ENCODE peak calls at places on chromosomes 12 and 14, in six cellular contexts. M, D, R, P, I and E are unnamed samples.

GRCh38 chr12:53484686-53485567 is 14.3 kb downstream of the MAP3K12 start:
- DNase-seq in M (no peak), D (no peak), R (no peak), P (no peak), I (no peak), E (no peak)

GRCh38 chr12:109697877-109698468 is 15.7 kb upstream of the FAM222A start:
- DNase-seq in M (no peak), D (no peak), R (no peak), P (no peak), I (no peak), E (no peak)

GRCh38 chr12:100311317-100311716 is 44.3 kb downstream of the SCYL2 start:
- DNase-seq in M (no peak), D (no peak), R (no peak), P (no peak), I (no peak), E (no peak)

GRCh38 chr12:3237154-3237520 is 160.0 kb downstream of the TSPAN9 start:
- DNase-seq in M (no peak), D (no peak), R (no peak), P (no peak), I (no peak), E (no peak)

GRCh38 chr12:97716356-97716755 is 253.8 kb downstream of the RMST start:
- DNase-seq in M (peak; percentile 29), D (no peak), R (no peak), P (no peak), I (no peak), E (peak; percentile 38)

GRCh38 chr12:42332301-42332894 is 6.4 kb downstream of the PPHLN1 start:
- DNase-seq in M (no peak), D (no peak), R (no peak), P (peak; percentile 47), I (peak; percentile 24), E (peak; percentile 55)

GRCh38 chr14:30966415-30967363 is 58.8 kb upstream of the AP4S1 start:
- DNase-seq in M (no peak), D (no peak), R (no peak), P (no peak), I (no peak), E (no peak)

GRCh38 chr14:93527076-93527692 is 96.4 kb downstream of the UNC79 start:
- DNase-seq in M (no peak), D (no peak), R (no peak), P (no peak), I (no peak), E (no peak)

GRCh38 chr14:101740981-101741380 is 20.5 kb upstream of the PPP2R5C start:
- DNase-seq in M (no peak), D (no peak), R (no peak), P (no peak), I (no peak), E (no peak)

GRCh38 chr12:13591488-13591887 is 389.9 kb downstream of the GRIN2B start:
- DNase-seq in M (no peak), D (no peak), R (no peak), P (no peak), I (no peak), E (no peak)

GRCh38 chr12:117629454-117629853 is 268.0 kb upstream of the NOS1 start:
- DNase-seq in M (no peak), D (no peak), R (no peak), P (no peak), I (no peak), E (no peak)

GRCh38 chr12:46267618-46268348 is 1.1 kb downstream of the SLC38A1 start:
- DNase-seq in M (no peak), D (no peak), R (no peak), P (peak; percentile 43), I (no peak), E (no peak)

GRCh38 chr14:84254205-84254788 is 1275.6 kb upstream of the FLRT2 start:
- DNase-seq in M (peak; percentile 4), D (no peak), R (no peak), P (no peak), I (no peak), E (no peak)

GRCh38 chr14:32711103-32711680 is 227.5 kb upstream of the NPAS3 start:
- DNase-seq in M (peak; percentile 35), D (no peak), R (no peak), P (peak; percentile 2), I (peak; percentile 30), E (peak; percentile 41)

GRCh38 chr12:20369164-20370000 is 1.0 kb downstream of the PDE3A start:
- DNase-seq in M (no peak), D (peak; percentile 93), R (peak; percentile 80), P (no peak), I (peak; percentile 55), E (peak; percentile 55)

GRCh38 chr12:109347579-109347978 is at the start of gene MYO1H:
- DNase-seq in M (no peak), D (peak; percentile 37), R (no peak), P (no peak), I (no peak), E (peak; percentile 42)

GRCh38 chr12:1544991-1545700 is 49.2 kb downstream of the FBXL14 start:
- DNase-seq in M (no peak), D (no peak), R (peak; percentile 69), P (no peak), I (no peak), E (no peak)

GRCh38 chr14:94056579-94057308 is 24.3 kb downstream of the DDX24 start:
- DNase-seq in M (no peak), D (peak; percentile 19), R (no peak), P (peak; percentile 42), I (no peak), E (no peak)

GRCh38 chr12:128388461-128388921 is 121.5 kb downstream of the TMEM132C start:
- DNase-seq in M (no peak), D (no peak), R (no peak), P (no peak), I (no peak), E (no peak)

GRCh38 chr14:94316692-94317091 is 6.4 kb downstream of the SERPINA6 start:
- DNase-seq in M (no peak), D (no peak), R (no peak), P (no peak), I (no peak), E (no peak)

GRCh38 chr14:102616799-102617198 is 24.4 kb downstream of the RCOR1 start:
- DNase-seq in M (no peak), D (no peak), R (no peak), P (no peak), I (no peak), E (no peak)

GRCh38 chr12:48629541-48629940 is 52.5 kb downstream of the KANSL2 start:
- DNase-seq in M (no peak), D (no peak), R (no peak), P (no peak), I (no peak), E (no peak)

GRCh38 chr14:100983710-100984109 is 80.2 kb upstream of the RTL1 start:
- DNase-seq in M (no peak), D (no peak), R (no peak), P (no peak), I (no peak), E (no peak)

GRCh38 chr14:104133496-104133895 is 4.9 kb upstream of the KIF26A start:
- DNase-seq in M (no peak), D (no peak), R (no peak), P (no peak), I (no peak), E (no peak)

GRCh38 chr14:61421212-61421923 is 100.0 kb downstream of the PRKCH start:
- DNase-seq in M (no peak), D (no peak), R (no peak), P (no peak), I (no peak), E (no peak)

GRCh38 chr14:61430066-61430757 is 108.8 kb downstream of the PRKCH start:
- DNase-seq in M (no peak), D (peak; percentile 19), R (no peak), P (no peak), I (no peak), E (peak; percentile 72)

GRCh38 chr14:61429316-61429715 is 107.9 kb downstream of the PRKCH start:
- DNase-seq in M (no peak), D (no peak), R (no peak), P (no peak), I (no peak), E (no peak)

GRCh38 chr14:61428261-61428660 is 106.9 kb downstream of the PRKCH start:
- DNase-seq in M (no peak), D (peak; percentile 39), R (no peak), P (no peak), I (no peak), E (no peak)

DNA sequence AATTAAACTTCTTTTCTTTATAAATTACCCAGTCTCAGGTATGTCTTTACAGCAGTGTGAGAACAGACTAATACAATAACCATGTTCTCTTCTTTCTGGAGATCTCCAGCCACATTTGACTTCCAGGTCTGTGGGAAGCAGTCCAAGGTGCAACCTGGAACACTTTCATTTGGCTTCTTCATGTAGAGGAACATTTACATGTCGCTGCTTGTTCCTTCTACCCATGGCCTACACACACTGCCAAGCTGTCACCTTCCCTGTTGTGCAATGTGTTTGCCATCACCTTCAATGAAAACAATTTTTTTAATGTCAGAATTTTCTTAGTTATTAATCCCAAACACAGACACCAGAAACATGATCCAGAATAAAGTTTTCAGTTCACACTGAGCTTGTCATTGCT is 104.7 kb downstream of the PRKCH start:
- DNase-seq in M (no peak), D (peak; percentile 34), R (no peak), P (no peak), I (peak; percentile 65), E (no peak)
- H3K4me1 ChIP-seq in M (no peaks in the 10 kb centered on the region), D (no peaks in the 10 kb centered on the region), R (peaks cover 2% of the 10 kb centered on the region), P (peaks cover 97% of the 10 kb centered on the region), I (no peaks in the 10 kb centered on the region), E (peaks cover 31% of the 10 kb centered on the region)

GRCh38 chr14:76964695-76965094 is 63.8 kb downstream of the IRF2BPL start:
- DNase-seq in M (no peak), D (no peak), R (no peak), P (no peak), I (no peak), E (no peak)
- H3K4me1 ChIP-seq in M (peaks cover 7% of the 10 kb centered on the region), D (peaks cover 30% of the 10 kb centered on the region), R (peaks cover 33% of the 10 kb centered on the region), P (peaks cover 57% of the 10 kb centered on the region), I (no peaks in the 10 kb centered on the region), E (peaks cover 26% of the 10 kb centered on the region)

GRCh38 chr14:68546839-68547238 is 246.0 kb downstream of the ZFP36L1 start:
- DNase-seq in M (no peak), D (peak; percentile 85), R (peak; percentile 70), P (no peak), I (no peak), E (no peak)
- H3K4me1 ChIP-seq in M (peaks cover 9% of the 10 kb centered on the region), D (peaks cover 92% of the 10 kb centered on the region), R (peaks cover 70% of the 10 kb centered on the region), P (no peaks in the 10 kb centered on the region), I (peaks cover 16% of the 10 kb centered on the region), E (peaks cover 6% of the 10 kb centered on the region)

GRCh38 chr14:77612011-77612620 is 4.3 kb downstream of the SPTLC2 start:
- DNase-seq in M (no peak), D (no peak), R (no peak), P (no peak), I (no peak), E (no peak)
- H3K4me1 ChIP-seq in M (no peaks in the 10 kb centered on the region), D (peaks cover 18% of the 10 kb centered on the region), R (peaks cover 11% of the 10 kb centered on the region), P (peaks cover 60% of the 10 kb centered on the region), I (no peaks in the 10 kb centered on the region), E (peaks cover 37% of the 10 kb centered on the region)

GRCh38 chr12:26493656-26494055 is 298.3 kb downstream of the SSPN start:
- DNase-seq in M (no peak), D (no peak), R (no peak), P (no peak), I (peak; percentile 53), E (no peak)
- H3K4me1 ChIP-seq in M (no peaks in the 10 kb centered on the region), D (no peaks in the 10 kb centered on the region), R (no peaks in the 10 kb centered on the region), P (no peaks in the 10 kb centered on the region), I (no peaks in the 10 kb centered on the region), E (peaks cover 14% of the 10 kb centered on the region)

DNA sequence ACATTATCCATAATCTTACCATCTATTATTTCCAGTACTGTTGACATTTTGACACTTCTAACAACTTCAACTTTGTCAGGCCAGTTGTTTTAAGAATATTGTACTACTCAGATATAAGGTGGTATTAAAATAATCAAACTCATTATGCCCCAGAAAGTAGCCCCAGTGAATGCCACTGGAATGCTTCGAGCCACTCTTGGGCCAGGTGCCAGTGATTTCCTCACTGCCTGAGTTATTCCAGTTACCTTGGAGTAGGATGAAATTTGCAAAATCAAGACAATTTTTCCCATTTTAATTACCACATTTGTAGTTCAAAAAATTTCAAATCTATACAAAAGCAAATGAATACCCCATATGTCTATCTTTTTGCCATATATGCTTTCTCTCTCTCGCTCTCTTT is 9.2 kb downstream of the CIPC start:
- DNase-seq in M (no peak), D (no peak), R (peak; percentile 47), P (no peak), I (no peak), E (no peak)
- H3K4me1 ChIP-seq in M (peaks cover 2% of the 10 kb centered on the region), D (peaks cover 97% of the 10 kb centered on the region), R (peaks cover 69% of the 10 kb centered on the region), P (no peaks in the 10 kb centered on the region), I (no peaks in the 10 kb centered on the region), E (no peaks in the 10 kb centered on the region)